ENCODE peak calls at places on chromosomes 7 and 10, in eight cellular contexts. B is dermis microvascular lymphatic vessel endothelial cell, Q is hepatocyte, I is amygdala, S is iPS-NIHi11, T is A549, L is LHCN-M2, U is caudate nucleus. N is an unnamed sample.

GRCh38 chr10:71214641-71215160 is 2.3 kb downstream of the UNC5B start:
- DNase-seq in L (no peak), Q (no peak), S (no peak), I (no peak), U (no peak), B (no peak), T (no peak), N (no peak)

GRCh38 chr10:75544381-75544780 is 113.0 kb downstream of the LRMDA start:
- DNase-seq in Q (no peak), T (no peak), I (no peak), L (peak; percentile 13), S (no peak), B (no peak), U (no peak), N (no peak)

GRCh38 chr10:125124907-125125306 is 35.5 kb downstream of the CTBP2 start:
- DNase-seq in U (no peak), Q (no peak), I (no peak), T (no peak), S (no peak), L (no peak), B (no peak), N (no peak)

GRCh38 chr7:98875501-98875900 is 2.8 kb upstream of the TRRAP start:
- DNase-seq in B (no peak), I (no peak), U (no peak), L (no peak), Q (no peak), S (no peak), T (no peak), N (no peak)

GRCh38 chr7:107663196-107663595 is 2.6 kb downstream of the SLC26A4 start:
- DNase-seq in U (no peak), I (no peak), T (no peak), L (no peak), B (no peak), S (no peak), Q (no peak), N (no peak)

GRCh38 chr7:156558198-156558597 is 82.4 kb upstream of the RNF32 start:
- DNase-seq in T (peak; percentile 14), U (no peak), L (peak; percentile 2), Q (no peak), I (no peak), S (no peak), B (no peak), N (peak; percentile 52)

GRCh38 chr7:79454325-79454960 is 976 bp upstream of the MAGI2 start:
- DNase-seq in U (peak; percentile 70), S (peak; percentile 44), Q (peak; percentile 52), I (peak; percentile 71), T (no peak), B (no peak), L (no peak), N (no peak)

GRCh38 chr10:86001521-86001920 is 365.1 kb downstream of the GRID1 start:
- DNase-seq in Q (no peak), U (no peak), I (no peak), B (no peak), T (no peak), S (no peak), L (no peak), N (no peak)

GRCh38 chr7:1742555-1743303 is 72.7 kb downstream of the ELFN1 start:
- DNase-seq in T (no peak), Q (peak; percentile 60), L (peak; percentile 17), I (no peak), U (no peak), B (peak; percentile 14), S (no peak), N (peak; percentile 85)

GRCh38 chr7:117458977-117459583 is 20.7 kb upstream of the CFTR start:
- DNase-seq in S (no peak), B (no peak), U (no peak), L (peak; percentile 36), T (no peak), Q (peak; percentile 52), I (no peak), N (peak; percentile 69)

GRCh38 chr7:94509879-94510581 is 421 bp downstream of the CASD1 start:
- DNase-seq in I (peak; percentile 61), S (peak; percentile 89), Q (peak; percentile 87), T (peak; percentile 74), B (peak; percentile 28), L (peak; percentile 74), U (peak; percentile 76), N (peak; percentile 83)

GRCh38 chr7:44727346-44728262 is 21.0 kb upstream of the ZMIZ2 start:
- DNase-seq in U (no peak), L (peak; percentile 91), B (no peak), S (no peak), Q (no peak), T (no peak), I (no peak), N (no peak)

GRCh38 chr7:65251851-65252620 is 121.6 kb upstream of the ZNF92 start:
- DNase-seq in L (no peak), I (no peak), B (peak; percentile 14), S (peak; percentile 84), T (peak; percentile 63), Q (peak; percentile 85), U (peak; percentile 51), N (no peak)

GRCh38 chr10:110576220-110576619 is 8.7 kb downstream of the SMC3 start:
- DNase-seq in L (peak; percentile 85), B (peak; percentile 74), I (no peak), U (no peak), T (no peak), Q (no peak), S (no peak), N (no peak)

N was measured in LoVo.